ENCODE peak calls at places on chromosomes 3 and 15, in six cellular contexts. P, G, O, Z, Q and L are unnamed samples.

GRCh38 chr3:114800272-114800671 is 346.8 kb downstream of the ZBTB20 start:
- DNase-seq in P (no peak), Z (no peak), Q (no peak), O (no peak), G (no peak), L (no peak)

GRCh38 chr15:38253448-38253847 is 812 bp downstream of the SPRED1 start:
- DNase-seq in Q (peak; percentile 51), G (no peak), Z (peak; percentile 28), O (peak; percentile 84), P (peak; percentile 71), L (peak; percentile 60)

GRCh38 chr3:172135766-172136729 is 96.7 kb downstream of the FNDC3B start:
- DNase-seq in P (peak; percentile 66), O (peak; percentile 93), Z (peak; percentile 66), Q (peak; percentile 73), G (no peak), L (no peak)

GRCh38 chr3:111326144-111326995 is 215.6 kb upstream of the CD96 start:
- DNase-seq in P (peak; percentile 69), Q (no peak), G (no peak), O (peak; percentile 53), Z (peak; percentile 90), L (peak; percentile 74)

GRCh38 chr15:81336568-81336967 is 12.6 kb upstream of the STARD5 start:
- DNase-seq in Q (peak; percentile 36), O (peak; percentile 61), Z (no peak), P (peak; percentile 58), G (no peak), L (no peak)

GRCh38 chr3:145055375-145056076 is 1083.9 kb downstream of the DIPK2A start:
- DNase-seq in Z (no peak), O (no peak), G (no peak), Q (no peak), P (no peak), L (no peak)

GRCh38 chr3:10738688-10739372 is 77.2 kb upstream of the SLC6A11 start:
- DNase-seq in Z (peak; percentile 11), O (peak; percentile 73), G (peak; percentile 88), Q (peak; percentile 77), P (peak; percentile 68), L (peak; percentile 19)

GRCh38 chr3:15676259-15676658 is 74.7 kb downstream of the BTD start:
- DNase-seq in O (peak; percentile 37), Q (no peak), Z (no peak), G (no peak), P (no peak), L (no peak)

GRCh38 chr15:63772531-63772930 is 61.2 kb downstream of the HERC1 start:
- DNase-seq in Q (no peak), G (no peak), O (no peak), Z (no peak), P (peak; percentile 5), L (no peak)

DNA sequence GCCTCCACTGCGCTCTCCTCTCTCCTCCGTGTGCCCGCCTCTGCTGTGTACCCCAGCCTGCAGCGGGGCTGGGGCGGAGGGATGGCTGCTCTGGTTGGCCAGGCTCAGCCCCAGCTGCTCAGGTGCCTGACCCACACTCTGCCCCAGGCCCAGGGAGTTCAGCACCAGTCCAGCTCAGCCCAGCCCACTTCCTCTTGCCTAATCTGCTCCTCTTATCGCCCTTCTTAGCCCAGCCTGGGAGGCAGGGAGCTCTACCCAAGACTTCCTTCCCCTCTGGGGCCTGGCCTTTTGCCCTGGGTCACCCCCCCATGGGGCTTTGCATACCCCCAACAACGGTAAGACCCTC is 1.1 kb upstream of the PLCB2 start:
- DNase-seq in Z (no peak), P (no peak), O (no peak), G (peak; percentile 75), Q (no peak), L (no peak)
- H3K4me3 ChIP-seq in Z (no peak overlapping the region), P (no peak overlapping the region), O (peak overlapping the region; percentile 5), G (no peak overlapping the region), Q (no peak overlapping the region), L (no peak overlapping the region)

DNA sequence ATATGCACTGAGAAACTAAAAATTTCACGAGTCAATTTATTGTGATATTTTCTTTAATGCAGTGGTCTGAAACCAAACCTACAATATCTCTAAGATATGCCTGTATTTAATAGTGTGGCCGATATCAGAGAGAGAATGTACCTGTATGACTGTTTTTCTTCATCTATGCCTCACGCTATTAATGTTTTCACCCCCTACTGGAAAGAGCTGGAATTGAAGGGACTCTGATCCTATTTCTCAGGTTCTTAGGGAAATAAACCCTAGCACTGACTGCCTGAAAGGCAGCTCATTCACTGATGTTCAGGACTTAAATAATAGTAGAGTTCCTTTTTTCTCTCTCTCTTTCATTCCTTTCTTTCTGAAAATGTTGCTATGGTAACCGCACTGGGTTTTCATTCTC is 1135.9 kb downstream of the IGSF11 start:
- DNase-seq in Q (peak; percentile 52), Z (no peak), O (peak; percentile 38), P (peak; percentile 9), G (no peak), L (peak; percentile 9)
- TF ChIP-seq CTCF in Q (peak; percentile 23), Z (no peak), O (peak; percentile 52), P (peak; percentile 19), G (no peak), L (peak; percentile 52)

GRCh38 chr15:48896775-48897143 is 18.8 kb downstream of the EID1 start:
- DNase-seq in Z (no peak), P (peak; percentile 27), O (no peak), G (no peak), Q (no peak), L (no peak)
- H3K4me3 ChIP-seq in Z (no peak overlapping the region), P (no peak overlapping the region), O (peak overlapping the region; percentile 8), G (no peak overlapping the region), Q (no peak overlapping the region), L (peak overlapping the region; percentile 34)

DNA sequence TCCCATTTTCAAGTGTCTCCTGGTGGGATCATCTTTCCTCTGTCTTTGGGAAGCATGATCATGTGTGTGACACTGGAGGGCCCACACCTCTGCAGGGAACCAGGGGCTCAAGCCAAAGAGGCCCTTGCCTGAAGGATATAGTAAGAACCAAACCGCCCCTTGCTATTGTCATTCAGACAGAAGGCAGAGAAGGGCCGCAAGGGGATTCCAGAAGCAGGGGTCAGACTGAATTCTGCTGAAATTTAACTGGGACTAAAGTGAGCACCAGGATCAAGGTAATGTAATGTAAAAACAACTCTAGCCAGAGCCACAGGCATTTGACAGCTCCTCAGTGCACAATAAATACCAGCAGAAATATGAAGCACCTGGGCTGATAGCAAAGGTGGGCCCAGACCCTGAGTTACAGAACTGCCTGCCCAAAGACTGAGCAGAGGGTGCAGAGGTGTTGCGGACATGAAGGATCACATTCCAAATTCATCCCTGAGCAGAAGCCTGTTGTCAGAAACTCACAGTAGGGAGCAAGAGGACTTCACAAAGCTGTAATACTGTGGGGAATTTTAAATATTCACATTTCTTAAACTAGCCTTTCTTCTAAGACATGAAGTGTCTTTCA is 46.0 kb upstream of the RASGRF1 start:
- DNase-seq in G (no peak), Z (no peak), P (no peak), Q (no peak), O (no peak), L (no peak)
- TF ChIP-seq CTCF in G (no peak), Z (no peak), P (no peak), Q (no peak), O (no peak), L (no peak)

GRCh38 chr3:56999547-56999946 is 60.9 kb upstream of the SPATA12 start:
- DNase-seq in G (no peak), Q (no peak), O (no peak), Z (no peak), P (no peak), L (no peak)

GRCh38 chr3:56997675-56998074 is 62.8 kb upstream of the SPATA12 start:
- DNase-seq in Z (peak; percentile 52), Q (no peak), O (no peak), P (peak; percentile 42), G (no peak), L (no peak)

GRCh38 chr3:56998081-56998529 is 62.4 kb upstream of the SPATA12 start:
- DNase-seq in Z (no peak), Q (no peak), O (no peak), G (no peak), P (no peak), L (no peak)

GRCh38 chr3:57001356-57001755 is 59.1 kb upstream of the SPATA12 start:
- DNase-seq in Q (no peak), P (no peak), Z (no peak), O (no peak), G (no peak), L (no peak)

DNA sequence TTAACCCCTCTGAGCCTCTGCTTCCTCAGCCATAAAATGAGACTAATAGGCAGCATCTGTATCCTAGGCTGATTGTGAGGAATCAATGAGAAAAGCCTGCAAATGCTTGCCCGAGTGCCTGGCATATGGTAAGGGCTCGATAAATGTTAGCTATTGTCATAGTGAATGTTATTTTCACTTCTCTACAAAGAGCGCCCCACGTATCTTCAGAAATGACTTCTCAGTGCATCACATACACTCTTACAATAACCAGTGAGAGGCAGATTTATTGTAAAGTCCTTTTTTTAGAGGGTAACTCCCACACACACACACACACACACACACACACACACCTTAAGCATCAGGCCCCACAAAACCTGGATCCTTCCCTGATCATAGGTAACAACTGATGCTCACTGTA is 60.5 kb upstream of the SPATA12 start:
- DNase-seq in G (no peak), P (no peak), O (no peak), Z (no peak), Q (no peak), L (no peak)
- H3K4me3 ChIP-seq in G (no peak overlapping the region), P (no peak overlapping the region), O (no peak overlapping the region), Z (no peak overlapping the region), Q (no peak overlapping the region), L (no peak overlapping the region)

GRCh38 chr3:134126153-134126552 is 96.4 kb upstream of the SLCO2A1 start:
- DNase-seq in O (peak; percentile 15), G (no peak), Z (no peak), Q (no peak), P (peak; percentile 14), L (no peak)
- TF ChIP-seq CTCF in O (peak; percentile 42), G (peak; percentile 2), Z (peak; percentile 17), Q (no peak), P (no peak), L (peak; percentile 24)

GRCh38 chr3:104526901-104527401 is 839.8 kb upstream of the ALCAM start:
- DNase-seq in G (no peak), Z (no peak), P (no peak), Q (no peak), O (no peak), L (no peak)
- H3K4me3 ChIP-seq in G (no peak overlapping the region), Z (no peak overlapping the region), P (no peak overlapping the region), Q (no peak overlapping the region), O (no peak overlapping the region), L (no peak overlapping the region)

DNA sequence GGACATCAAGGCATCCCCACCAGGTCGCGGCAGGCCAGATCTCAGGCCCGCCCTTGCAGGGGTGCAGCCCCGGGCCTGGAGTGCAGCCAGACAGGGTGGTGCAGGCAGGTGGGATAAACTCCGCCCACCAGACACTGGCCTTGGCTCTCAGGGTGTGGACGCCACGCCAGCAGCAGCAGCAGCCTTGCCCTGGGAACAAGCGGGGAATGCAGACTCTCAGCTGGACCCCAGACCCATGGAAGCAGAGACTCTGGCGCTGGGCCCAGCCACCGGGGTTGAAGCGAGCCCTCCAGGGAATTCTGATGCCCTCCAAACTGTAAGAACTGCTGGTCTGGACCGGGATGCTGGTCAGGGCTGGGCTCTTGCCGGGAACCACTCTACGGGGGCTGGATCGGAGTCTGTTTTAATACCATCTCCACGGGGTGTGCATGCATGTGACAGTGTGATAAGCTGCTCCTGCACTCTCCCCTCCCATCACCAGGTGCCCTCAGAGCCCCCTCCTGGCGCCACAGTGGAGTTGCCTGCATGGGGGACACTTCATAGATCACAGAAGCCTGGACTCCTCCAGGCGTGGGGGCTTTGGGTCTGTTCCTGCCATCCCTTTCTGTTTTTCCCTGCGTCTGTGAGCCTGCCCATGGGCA is 142.7 kb downstream of the NSMCE3 start:
- DNase-seq in Q (peak; percentile 23), G (peak; percentile 57), Z (no peak), P (no peak), O (no peak), L (no peak)
- TF ChIP-seq CTCF in Q (no peak), G (no peak), Z (no peak), P (no peak), O (no peak), L (no peak)